ENCODE peak calls at places on chromosomes 13 and 19, in seven cellular contexts. E is NCI-H1048; D is neuronal stem cell; R is LoVo; N is NCI-H1092; G is activated effector memory CD4-positive, alpha-beta T cell treated with anti-CD3 and anti-CD28 coated beads, Interleukin-2, amount 50 U/mL, for 16 hours; A is EH. O is an unnamed sample.
A peak's percentile ranks its signal among the peaks of the same experiment; 100 is the strongest.

GRCh38 chr19:48844472-48844871 is 8.2 kb upstream of the HSD17B14 start:
- DNase-seq in E (no peak), D (no peak), R (no peak), N (no peak), G (no peak), A (peak; percentile 78), O (peak; percentile 83)

GRCh38 chr13:21175656-21176194 is 627 bp downstream of the SKA3 start:
- DNase-seq in E (peak; percentile 10), D (no peak), R (no peak), N (no peak), G (no peak), A (no peak), O (no peak)

GRCh38 chr13:110320645-110321044 is 13.6 kb downstream of the COL4A2 start:
- DNase-seq in E (no peak), D (no peak), R (no peak), N (no peak), G (no peak), A (no peak), O (no peak)

GRCh38 chr13:79485014-79485441 is 4.1 kb downstream of the NDFIP2 start:
- DNase-seq in E (no peak), D (no peak), R (peak; percentile 78), N (no peak), G (no peak), A (peak; percentile 90), O (peak; percentile 92)

GRCh38 chr13:38763446-38764381 is 76.8 kb downstream of the FREM2 start:
- DNase-seq in E (no peak), D (peak; percentile 61), R (peak; percentile 20), N (peak; percentile 55), G (no peak), A (peak; percentile 22), O (peak; percentile 40)

GRCh38 chr13:72430923-72431322 is 296.5 kb downstream of the MZT1 start:
- DNase-seq in E (no peak), D (no peak), R (no peak), N (no peak), G (no peak), A (no peak), O (no peak)

GRCh38 chr13:33178197-33178699 is 107.3 kb downstream of the STARD13 start:
- DNase-seq in E (no peak), D (no peak), R (no peak), N (no peak), G (no peak), A (no peak), O (no peak)

GRCh38 chr19:48897181-48897580 is 1.4 kb downstream of the TULP2 start:
- DNase-seq in E (no peak), D (no peak), R (no peak), N (no peak), G (no peak), A (no peak), O (no peak)

GRCh38 chr19:44618640-44619357 is 5.4 kb downstream of the IGSF23 start:
- DNase-seq in E (no peak), D (no peak), R (no peak), N (no peak), G (no peak), A (no peak), O (no peak)

GRCh38 chr13:95660981-95661581 is 15.9 kb upstream of the DNAJC3 start:
- DNase-seq in E (no peak), D (no peak), R (peak; percentile 38), N (peak; percentile 50), G (no peak), A (peak; percentile 70), O (peak; percentile 64)

GRCh38 chr19:38543807-38544568 is 73.8 kb downstream of the MAP4K1 start:
- DNase-seq in E (peak; percentile 57), D (no peak), R (peak; percentile 75), N (no peak), G (no peak), A (peak; percentile 95), O (peak; percentile 88)

GRCh38 chr13:72435251-72435650 is 292.2 kb downstream of the MZT1 start:
- DNase-seq in E (no peak), D (no peak), R (no peak), N (peak; percentile 2), G (no peak), A (no peak), O (no peak)

GRCh38 chr13:110536006-110536693 is 25.4 kb downstream of the RAB20 start:
- DNase-seq in E (no peak), D (no peak), R (no peak), N (no peak), G (no peak), A (no peak), O (no peak)

GRCh38 chr13:114054269-114054668 is 78.2 kb downstream of the RASA3 start:
- DNase-seq in E (no peak), D (no peak), R (no peak), N (no peak), G (no peak), A (no peak), O (no peak)

GRCh38 chr19:12786149-12786870 is 5.0 kb upstream of the JUNB start:
- DNase-seq in E (no peak), D (no peak), R (no peak), N (no peak), G (no peak), A (no peak), O (peak; percentile 42)

GRCh38 chr19:19192910-19193423 is 909 bp downstream of the RFXANK start:
- DNase-seq in E (no peak), D (no peak), R (peak; percentile 8), N (no peak), G (no peak), A (no peak), O (no peak)

GRCh38 chr13:66895780-66896179 is 334.4 kb downstream of the PCDH9 start:
- DNase-seq in E (no peak), D (peak; percentile 0), R (no peak), N (no peak), G (no peak), A (no peak), O (no peak)

GRCh38 chr13:28583661-28584091 is 75.3 kb upstream of the POMP start:
- DNase-seq in E (no peak), D (no peak), R (no peak), N (no peak), G (no peak), A (no peak), O (peak; percentile 29)

GRCh38 chr13:51733656-51734334 is 70.2 kb downstream of the DHRS12 start:
- DNase-seq in E (no peak), D (no peak), R (no peak), N (no peak), G (no peak), A (peak; percentile 44), O (peak; percentile 41)

GRCh38 chr19:40908981-40909380 is 26.9 kb upstream of the CYP2A7 start:
- DNase-seq in E (no peak), D (no peak), R (no peak), N (no peak), G (peak; percentile 72), A (no peak), O (no peak)

GRCh38 chr13:78680064-78680463 is 21.1 kb upstream of the OBI1 start:
- DNase-seq in E (no peak), D (no peak), R (no peak), N (peak; percentile 62), G (no peak), A (no peak), O (no peak)

GRCh38 chr13:100266026-100266425 is 177.1 kb downstream of the PCCA start:
- DNase-seq in E (no peak), D (no peak), R (no peak), N (no peak), G (no peak), A (no peak), O (no peak)

GRCh38 chr19:36837525-36837901 is 674 bp downstream of the ZNF790 start:
- DNase-seq in E (no peak), D (no peak), R (no peak), N (no peak), G (no peak), A (no peak), O (no peak)

GRCh38 chr13:97212540-97213146 is 9.5 kb upstream of the MBNL2 start:
- DNase-seq in E (no peak), D (no peak), R (peak; percentile 28), N (no peak), G (no peak), A (peak; percentile 61), O (peak; percentile 53)

GRCh38 chr13:44575035-44575434 is 1.1 kb downstream of the TSC22D1 start:
- DNase-seq in E (no peak), D (no peak), R (no peak), N (no peak), G (no peak), A (no peak), O (no peak)